ENCODE peak calls at places on chromosomes 13 and 19, in eight cellular contexts. One of them, this sample, is unnamed.

GRCh38 chr19:38263696-38264485 is 482 bp upstream of the SPINT2 start:
- DNase-seq in BE2C: no peak
- DNase-seq in fibroblast of mammary gland: no peak
- DNase-seq in naive thymus-derived CD4-positive, alpha-beta T cell: peak
- DNase-seq in IMR-90: peak
- DNase-seq in neural progenitor cell: no peak
- DNase-seq in mucosa of descending colon: no peak
- DNase-seq in lung: peak
- DNase-seq in this sample: peak

GRCh38 chr13:42137856-42138537 is 89.5 kb downstream of the DGKH start:
- DNase-seq in BE2C: no peak
- DNase-seq in mucosa of descending colon: no peak
- DNase-seq in naive thymus-derived CD4-positive, alpha-beta T cell: no peak
- DNase-seq in neural progenitor cell: no peak
- DNase-seq in IMR-90: peak
- DNase-seq in lung: no peak
- DNase-seq in fibroblast of mammary gland: peak
- DNase-seq in this sample: no peak

GRCh38 chr19:57632987-57633831 is at the start of gene ZNF211:
- DNase-seq in naive thymus-derived CD4-positive, alpha-beta T cell: peak
- DNase-seq in IMR-90: peak
- DNase-seq in lung: peak
- DNase-seq in neural progenitor cell: peak
- DNase-seq in mucosa of descending colon: peak
- DNase-seq in BE2C: peak
- DNase-seq in fibroblast of mammary gland: peak
- DNase-seq in this sample: peak

GRCh38 chr19:58084596-58085347 is 13.3 kb downstream of the ZSCAN18 start:
- DNase-seq in BE2C: no peak
- DNase-seq in neural progenitor cell: no peak
- DNase-seq in lung: no peak
- DNase-seq in mucosa of descending colon: no peak
- DNase-seq in fibroblast of mammary gland: no peak
- DNase-seq in naive thymus-derived CD4-positive, alpha-beta T cell: no peak
- DNase-seq in IMR-90: no peak
- DNase-seq in this sample: no peak

GRCh38 chr13:98083507-98083906 is 59.4 kb upstream of the FARP1 start:
- DNase-seq in mucosa of descending colon: no peak
- DNase-seq in lung: no peak
- DNase-seq in naive thymus-derived CD4-positive, alpha-beta T cell: no peak
- DNase-seq in BE2C: no peak
- DNase-seq in fibroblast of mammary gland: peak
- DNase-seq in neural progenitor cell: no peak
- DNase-seq in IMR-90: peak
- DNase-seq in this sample: peak

GRCh38 chr13:31913459-31913858 is 118.1 kb upstream of the FRY start:
- DNase-seq in BE2C: no peak
- DNase-seq in naive thymus-derived CD4-positive, alpha-beta T cell: no peak
- DNase-seq in lung: no peak
- DNase-seq in IMR-90: no peak
- DNase-seq in fibroblast of mammary gland: peak
- DNase-seq in mucosa of descending colon: no peak
- DNase-seq in neural progenitor cell: no peak
- DNase-seq in this sample: no peak

GRCh38 chr19:48513289-48514122 is 1.9 kb upstream of the LMTK3 start:
- DNase-seq in naive thymus-derived CD4-positive, alpha-beta T cell: peak
- DNase-seq in IMR-90: peak
- DNase-seq in lung: peak
- DNase-seq in BE2C: peak
- DNase-seq in fibroblast of mammary gland: peak
- DNase-seq in mucosa of descending colon: peak
- DNase-seq in neural progenitor cell: peak
- DNase-seq in this sample: no peak

GRCh38 chr19:364496-365287 is 20.1 kb upstream of the MIER2 start:
- DNase-seq in IMR-90: no peak
- DNase-seq in neural progenitor cell: no peak
- DNase-seq in naive thymus-derived CD4-positive, alpha-beta T cell: no peak
- DNase-seq in BE2C: no peak
- DNase-seq in fibroblast of mammary gland: no peak
- DNase-seq in lung: no peak
- DNase-seq in mucosa of descending colon: no peak
- DNase-seq in this sample: no peak

GRCh38 chr19:5977785-5978605 is at the start of gene RANBP3:
- DNase-seq in lung: peak
- DNase-seq in IMR-90: peak
- DNase-seq in BE2C: peak
- DNase-seq in neural progenitor cell: peak
- DNase-seq in fibroblast of mammary gland: peak
- DNase-seq in mucosa of descending colon: peak
- DNase-seq in naive thymus-derived CD4-positive, alpha-beta T cell: peak
- DNase-seq in this sample: peak

GRCh38 chr19:38932425-38933179 is 1.9 kb downstream of the MRPS12 start:
- DNase-seq in lung: no peak
- DNase-seq in naive thymus-derived CD4-positive, alpha-beta T cell: peak
- DNase-seq in IMR-90: peak
- DNase-seq in mucosa of descending colon: peak
- DNase-seq in BE2C: peak
- DNase-seq in neural progenitor cell: peak
- DNase-seq in fibroblast of mammary gland: peak
- DNase-seq in this sample: no peak

GRCh38 chr13:46894534-46894906 is 2.3 kb downstream of the HTR2A start:
- DNase-seq in BE2C: no peak
- DNase-seq in mucosa of descending colon: no peak
- DNase-seq in naive thymus-derived CD4-positive, alpha-beta T cell: no peak
- DNase-seq in lung: no peak
- DNase-seq in neural progenitor cell: no peak
- DNase-seq in IMR-90: no peak
- DNase-seq in fibroblast of mammary gland: peak
- DNase-seq in this sample: peak

GRCh38 chr13:110006304-110006703 is 219.9 kb upstream of the IRS2 start:
- DNase-seq in mucosa of descending colon: no peak
- DNase-seq in IMR-90: peak
- DNase-seq in naive thymus-derived CD4-positive, alpha-beta T cell: no peak
- DNase-seq in fibroblast of mammary gland: peak
- DNase-seq in BE2C: no peak
- DNase-seq in neural progenitor cell: no peak
- DNase-seq in lung: no peak
- DNase-seq in this sample: no peak

GRCh38 chr19:2722541-2723344 is 1.6 kb upstream of the DIRAS1 start:
- DNase-seq in mucosa of descending colon: no peak
- DNase-seq in fibroblast of mammary gland: peak
- DNase-seq in neural progenitor cell: no peak
- DNase-seq in IMR-90: peak
- DNase-seq in naive thymus-derived CD4-positive, alpha-beta T cell: no peak
- DNase-seq in lung: no peak
- DNase-seq in BE2C: peak
- DNase-seq in this sample: peak
- H3K4me3 ChIP-seq in mucosa of descending colon: no peak
- H3K4me3 ChIP-seq in fibroblast of mammary gland: no peak
- H3K4me3 ChIP-seq in neural progenitor cell: no peak
- H3K4me3 ChIP-seq in IMR-90: no peak
- H3K4me3 ChIP-seq in naive thymus-derived CD4-positive, alpha-beta T cell: no peak
- H3K4me3 ChIP-seq in lung: no peak
- H3K4me3 ChIP-seq in BE2C: no peak
- H3K4me3 ChIP-seq in this sample: no peak

DNA sequence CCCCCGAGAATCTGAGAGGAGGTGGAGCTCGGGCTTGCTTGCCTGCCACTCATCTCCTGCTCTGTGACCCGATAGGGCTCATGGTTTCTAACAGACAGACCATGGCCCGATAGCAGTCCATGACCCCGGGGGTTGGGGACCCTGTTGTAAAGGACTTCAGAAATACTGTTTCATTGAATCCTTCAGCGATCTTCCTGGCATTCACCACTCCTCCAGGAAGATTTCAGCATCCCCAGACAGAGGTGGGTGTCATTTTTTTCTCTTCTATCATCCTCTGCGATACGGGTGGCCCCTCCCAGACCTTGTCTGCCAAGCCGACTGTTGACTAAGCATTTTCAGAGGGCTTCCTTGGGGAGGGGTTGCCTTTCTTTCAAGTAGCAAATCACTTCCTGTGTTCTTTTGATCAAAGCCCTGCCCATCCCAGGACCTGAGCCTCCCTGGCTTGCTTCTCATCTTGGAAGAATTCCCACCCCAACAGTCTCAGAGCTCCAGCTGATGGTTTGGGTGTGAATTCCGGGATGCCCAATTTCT is 1.7 kb downstream of the MYO1F start:
- DNase-seq in IMR-90: peak
- DNase-seq in BE2C: no peak
- DNase-seq in fibroblast of mammary gland: peak
- DNase-seq in mucosa of descending colon: no peak
- DNase-seq in naive thymus-derived CD4-positive, alpha-beta T cell: peak
- DNase-seq in neural progenitor cell: no peak
- DNase-seq in lung: no peak
- DNase-seq in this sample: no peak
- H3K4me3 ChIP-seq in IMR-90: no peak
- H3K4me3 ChIP-seq in BE2C: no peak
- H3K4me3 ChIP-seq in fibroblast of mammary gland: no peak
- H3K4me3 ChIP-seq in mucosa of descending colon: no peak
- H3K4me3 ChIP-seq in naive thymus-derived CD4-positive, alpha-beta T cell: peak
- H3K4me3 ChIP-seq in neural progenitor cell: no peak
- H3K4me3 ChIP-seq in lung: no peak
- H3K4me3 ChIP-seq in this sample: no peak

DNA sequence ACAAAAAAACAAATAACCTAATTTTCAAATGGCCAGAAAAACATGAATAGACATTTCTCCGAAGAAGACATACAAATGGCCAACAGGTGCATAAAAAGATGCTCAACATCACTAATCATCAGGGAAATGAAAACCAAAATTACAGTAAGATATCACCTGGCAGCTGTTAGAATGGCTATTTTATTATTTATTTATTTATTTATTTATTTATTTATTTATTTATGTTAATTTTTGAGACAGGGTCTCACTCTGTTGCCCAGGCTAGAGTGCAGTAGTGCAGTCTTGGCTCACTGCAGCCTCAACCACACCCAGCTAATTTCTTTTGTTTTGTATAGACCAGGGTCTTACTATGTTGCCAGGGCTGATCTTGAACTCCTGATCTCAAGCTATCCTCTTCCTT is 27.1 kb upstream of the LATS2 start:
- DNase-seq in mucosa of descending colon: no peak
- DNase-seq in IMR-90: no peak
- DNase-seq in neural progenitor cell: no peak
- DNase-seq in lung: no peak
- DNase-seq in naive thymus-derived CD4-positive, alpha-beta T cell: no peak
- DNase-seq in BE2C: no peak
- DNase-seq in fibroblast of mammary gland: no peak
- DNase-seq in this sample: no peak
- H3K4me3 ChIP-seq in mucosa of descending colon: no peak
- H3K4me3 ChIP-seq in IMR-90: no peak
- H3K4me3 ChIP-seq in neural progenitor cell: no peak
- H3K4me3 ChIP-seq in lung: no peak
- H3K4me3 ChIP-seq in naive thymus-derived CD4-positive, alpha-beta T cell: no peak
- H3K4me3 ChIP-seq in BE2C: no peak
- H3K4me3 ChIP-seq in fibroblast of mammary gland: no peak
- H3K4me3 ChIP-seq in this sample: no peak

GRCh38 chr13:33637978-33638743 is 179.8 kb upstream of the RFC3 start:
- DNase-seq in lung: no peak
- DNase-seq in neural progenitor cell: no peak
- DNase-seq in BE2C: no peak
- DNase-seq in IMR-90: peak
- DNase-seq in fibroblast of mammary gland: peak
- DNase-seq in naive thymus-derived CD4-positive, alpha-beta T cell: no peak
- DNase-seq in mucosa of descending colon: no peak
- DNase-seq in this sample: no peak
- H3K4me3 ChIP-seq in lung: no peak
- H3K4me3 ChIP-seq in neural progenitor cell: no peak
- H3K4me3 ChIP-seq in BE2C: no peak
- H3K4me3 ChIP-seq in IMR-90: no peak
- H3K4me3 ChIP-seq in fibroblast of mammary gland: no peak
- H3K4me3 ChIP-seq in naive thymus-derived CD4-positive, alpha-beta T cell: no peak
- H3K4me3 ChIP-seq in mucosa of descending colon: no peak
- H3K4me3 ChIP-seq in this sample: no peak

DNA sequence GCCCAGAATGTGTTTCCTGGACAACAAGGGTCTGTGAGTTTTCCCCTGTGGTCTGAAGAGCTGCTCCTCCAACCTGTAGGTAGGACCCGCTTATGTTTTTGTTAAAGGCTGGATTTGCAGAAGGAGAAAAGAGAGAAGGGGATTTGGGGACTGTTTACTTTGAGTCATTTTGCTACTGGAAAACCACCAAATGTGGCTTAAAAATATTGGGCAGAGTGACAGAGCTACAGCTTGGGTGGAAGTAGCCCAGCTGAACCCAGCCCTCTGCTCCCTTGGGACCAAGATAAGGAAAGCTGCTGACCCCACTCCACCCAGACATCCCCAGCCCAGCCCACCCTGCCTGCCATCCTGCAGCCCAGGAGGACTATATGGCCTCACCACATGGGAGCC is 40.0 kb downstream of the TNFRSF19 start:
- DNase-seq in BE2C: peak
- DNase-seq in fibroblast of mammary gland: peak
- DNase-seq in neural progenitor cell: no peak
- DNase-seq in naive thymus-derived CD4-positive, alpha-beta T cell: no peak
- DNase-seq in lung: no peak
- DNase-seq in mucosa of descending colon: no peak
- DNase-seq in IMR-90: peak
- DNase-seq in this sample: no peak
- H3K4me3 ChIP-seq in BE2C: no peak
- H3K4me3 ChIP-seq in fibroblast of mammary gland: no peak
- H3K4me3 ChIP-seq in neural progenitor cell: no peak
- H3K4me3 ChIP-seq in naive thymus-derived CD4-positive, alpha-beta T cell: no peak
- H3K4me3 ChIP-seq in lung: no peak
- H3K4me3 ChIP-seq in mucosa of descending colon: no peak
- H3K4me3 ChIP-seq in IMR-90: no peak
- H3K4me3 ChIP-seq in this sample: no peak

DNA sequence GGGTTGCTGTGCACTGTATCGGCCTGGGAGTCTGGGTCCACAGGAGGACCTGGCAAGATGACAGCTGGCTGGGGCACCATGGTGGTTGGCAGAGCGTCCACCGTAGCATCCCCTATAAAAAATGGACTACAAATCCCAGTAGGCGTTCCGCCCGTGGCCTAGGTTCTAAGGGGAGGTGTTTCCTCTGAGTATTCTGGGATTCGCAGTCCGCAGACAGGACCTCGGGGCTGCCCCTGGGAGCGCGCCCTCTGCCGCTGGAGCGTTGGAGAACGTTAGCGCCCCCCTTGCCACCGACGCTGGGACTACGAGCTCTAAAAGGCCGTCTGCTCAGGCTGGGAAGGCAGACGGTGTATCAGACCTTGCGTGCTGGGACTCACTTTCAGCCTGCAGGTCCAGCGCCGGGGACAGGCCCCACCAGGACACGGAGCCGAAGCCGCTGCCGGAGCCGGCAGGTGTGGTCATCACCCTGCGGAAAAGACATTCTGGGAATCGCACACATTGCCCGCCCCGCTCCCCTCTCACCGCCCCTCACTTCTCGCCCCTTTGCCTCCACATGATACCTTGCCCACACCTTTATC is 372 bp downstream of the DNAAF3 start:
- DNase-seq in IMR-90: peak
- DNase-seq in BE2C: peak
- DNase-seq in fibroblast of mammary gland: peak
- DNase-seq in neural progenitor cell: peak
- DNase-seq in mucosa of descending colon: peak
- DNase-seq in naive thymus-derived CD4-positive, alpha-beta T cell: peak
- DNase-seq in lung: peak
- DNase-seq in this sample: no peak
- H3K4me3 ChIP-seq in IMR-90: peak
- H3K4me3 ChIP-seq in BE2C: peak
- H3K4me3 ChIP-seq in fibroblast of mammary gland: peak
- H3K4me3 ChIP-seq in neural progenitor cell: peak
- H3K4me3 ChIP-seq in mucosa of descending colon: no peak
- H3K4me3 ChIP-seq in naive thymus-derived CD4-positive, alpha-beta T cell: no peak
- H3K4me3 ChIP-seq in lung: no peak
- H3K4me3 ChIP-seq in this sample: peak